ENCODE peak calls at places on chromosomes 12 and 14, in four cellular contexts. F, E, X and P are unnamed samples.

GRCh38 chr12:25830456-25830855 is 128.0 kb upstream of the RASSF8 start:
- DNase-seq in E (no peak), X (no peak), F (peak; percentile 95), P (no peak)

GRCh38 chr12:89160716-89161123 is 191.6 kb downstream of the DUSP6 start:
- DNase-seq in F (peak; percentile 92), X (no peak), E (no peak), P (no peak)

GRCh38 chr12:51863921-51864700 is 15.6 kb upstream of the FIGNL2 start:
- DNase-seq in F (peak; percentile 27), X (no peak), E (peak; percentile 92), P (peak; percentile 94)

GRCh38 chr14:104082807-104083206 is 2.7 kb upstream of the ASPG start:
- DNase-seq in E (no peak), X (no peak), F (no peak), P (no peak)

GRCh38 chr12:49809369-49810158 is 18.6 kb downstream of the NCKAP5L start:
- DNase-seq in X (no peak), E (peak; percentile 81), F (no peak), P (peak; percentile 66)

GRCh38 chr12:67137256-67137655 is 131.9 kb upstream of the CAND1 start:
- DNase-seq in F (peak; percentile 8), X (no peak), E (no peak), P (no peak)

GRCh38 chr12:18492372-18493025 is 231.2 kb downstream of the PIK3C2G start:
- DNase-seq in X (no peak), F (peak; percentile 50), E (no peak), P (no peak)

GRCh38 chr12:38555620-38556596 is 239.3 kb downstream of the ALG10B start:
- DNase-seq in E (no peak), X (no peak), F (no peak), P (peak; percentile 7)

GRCh38 chr12:34597548-34598351 is 575.5 kb downstream of the ALG10 start:
- DNase-seq in F (no peak), X (no peak), E (no peak), P (no peak)

GRCh38 chr12:128969480-128970055 is 116.3 kb downstream of the GLT1D1 start:
- DNase-seq in F (no peak), E (peak; percentile 88), X (peak; percentile 52), P (peak; percentile 69)

GRCh38 chr14:59870277-59871165 is at the start of gene RTN1:
- DNase-seq in F (peak; percentile 53), X (no peak), E (peak; percentile 87), P (peak; percentile 85)

GRCh38 chr14:24310666-24311604 is at the start of gene LTB4R:
- DNase-seq in X (peak; percentile 70), F (peak; percentile 93), E (no peak), P (peak; percentile 79)

DNA sequence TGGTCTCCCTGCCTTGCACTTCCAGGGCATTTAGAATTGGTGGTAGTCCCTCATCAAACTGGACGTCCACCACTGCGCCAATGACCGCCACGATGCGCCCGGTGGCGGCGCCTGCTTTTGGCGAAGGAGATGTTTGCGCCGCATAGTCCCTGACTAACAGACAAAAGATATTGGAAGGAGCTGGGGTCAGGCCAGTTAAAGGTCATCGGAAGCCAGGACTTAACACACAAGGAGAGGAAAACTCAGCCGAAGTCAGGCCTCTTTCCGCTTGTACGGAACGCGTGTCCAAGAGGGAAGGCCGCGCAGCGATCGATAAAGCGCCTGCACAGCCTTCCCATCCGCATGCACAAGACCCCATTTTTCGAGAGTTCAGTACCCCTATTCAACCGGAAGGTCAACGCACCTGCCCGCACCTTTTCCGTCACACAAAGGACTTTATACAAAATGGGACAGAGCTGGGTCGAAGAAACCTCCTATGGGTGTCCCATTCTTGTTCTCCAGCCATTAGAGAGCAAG is 525 bp downstream of the ATP5F1B start:
- DNase-seq in E (peak; percentile 46), F (peak; percentile 59), X (peak; percentile 40), P (peak; percentile 42)
- TF ChIP-seq EZH2phosphoT487 in E (no peak), F (no peak), X (no peak), P (no peak)

GRCh38 chr12:120532701-120533238 is 1.4 kb upstream of the RNF10 start:
- DNase-seq in F (no peak), X (no peak), E (no peak), P (no peak)

GRCh38 chr12:120528861-120529525 is at the start of gene COQ5:
- DNase-seq in X (peak; percentile 86), F (peak; percentile 96), E (peak; percentile 97), P (peak; percentile 97)

GRCh38 chr12:120534703-120535655 is 823 bp downstream of the RNF10 start:
- DNase-seq in X (peak; percentile 69), E (peak; percentile 78), F (peak; percentile 90), P (peak; percentile 67)

GRCh38 chr12:120534203-120534702 is at the start of gene RNF10:
- DNase-seq in E (peak; percentile 93), F (peak; percentile 89), X (peak; percentile 92), P (peak; percentile 95)

DNA sequence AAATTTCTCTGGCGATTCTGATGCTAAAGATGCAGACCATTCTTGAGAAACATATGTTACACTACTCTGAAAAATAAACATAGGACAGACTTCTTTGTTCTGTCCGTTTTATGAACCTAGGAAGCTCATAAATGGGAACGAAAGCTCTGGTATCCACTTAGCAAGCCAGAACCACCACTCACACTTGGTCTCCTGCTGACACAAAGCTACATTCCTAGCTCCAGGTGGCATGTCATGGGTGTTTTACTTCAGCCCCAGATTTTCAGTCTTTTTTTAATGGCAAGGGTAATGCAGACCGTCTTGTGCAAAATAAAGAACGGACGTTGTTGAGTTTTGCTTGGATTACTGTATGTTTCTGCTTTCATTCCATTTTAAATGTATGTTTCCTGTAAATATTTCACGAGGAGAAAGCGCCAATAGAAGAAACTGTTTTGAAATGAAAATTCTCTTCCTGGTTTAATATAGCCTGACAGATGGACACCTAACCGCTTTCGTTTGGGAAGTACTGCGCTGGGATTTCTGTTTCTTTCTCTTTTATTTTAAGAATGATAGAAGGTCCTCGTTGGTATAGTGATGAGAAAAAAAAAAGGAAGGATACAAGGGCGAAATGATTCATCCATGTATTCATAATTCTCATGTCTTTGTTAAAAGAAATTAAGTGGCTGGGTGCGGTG is 820 bp upstream of the COQ5 start:
- DNase-seq in X (peak; percentile 21), E (peak; percentile 48), F (peak; percentile 72), P (peak; percentile 65)
- TF ChIP-seq EZH2phosphoT487 in X (no peak), E (no peak), F (no peak), P (no peak)

GRCh38 chr12:124457287-124458219 is 109.9 kb downstream of the NCOR2 start:
- DNase-seq in F (peak; percentile 79), X (no peak), E (no peak), P (no peak)

GRCh38 chr12:124456133-124456651 is 111.2 kb downstream of the NCOR2 start:
- DNase-seq in X (no peak), E (no peak), F (no peak), P (no peak)

GRCh38 chr12:124455336-124455735 is 112.1 kb downstream of the NCOR2 start:
- DNase-seq in E (no peak), X (no peak), F (no peak), P (no peak)

GRCh38 chr12:124458220-124458991 is 109.0 kb downstream of the NCOR2 start:
- DNase-seq in X (no peak), E (no peak), F (no peak), P (no peak)

DNA sequence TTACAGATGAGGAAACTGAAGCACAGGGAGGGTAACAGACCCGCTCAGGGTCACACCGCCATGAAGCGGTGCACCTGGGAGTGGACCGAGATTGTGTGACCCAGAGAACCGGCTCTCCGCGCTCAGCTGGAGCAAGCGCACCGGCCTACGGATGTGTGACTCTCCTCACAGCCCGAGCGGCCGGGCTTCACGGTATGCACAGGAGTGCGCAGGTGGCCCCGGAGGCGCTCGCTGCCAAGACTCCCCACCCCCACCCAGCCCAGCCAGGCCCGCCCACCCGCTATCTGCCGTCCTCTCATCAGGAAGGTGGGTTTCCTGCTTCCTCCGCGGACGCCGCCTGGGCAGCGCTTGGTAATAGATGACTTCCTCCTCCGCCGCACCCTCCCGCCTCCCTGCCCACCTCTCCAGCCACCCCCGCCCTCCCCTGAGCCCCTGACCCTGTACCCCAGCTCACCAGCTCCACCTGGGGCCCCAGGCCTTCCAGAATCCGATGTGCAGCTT is 110.7 kb downstream of the NCOR2 start:
- DNase-seq in E (no peak), F (no peak), X (no peak), P (no peak)
- TF ChIP-seq EZH2phosphoT487 in E (no peak), F (no peak), X (no peak), P (no peak)

DNA sequence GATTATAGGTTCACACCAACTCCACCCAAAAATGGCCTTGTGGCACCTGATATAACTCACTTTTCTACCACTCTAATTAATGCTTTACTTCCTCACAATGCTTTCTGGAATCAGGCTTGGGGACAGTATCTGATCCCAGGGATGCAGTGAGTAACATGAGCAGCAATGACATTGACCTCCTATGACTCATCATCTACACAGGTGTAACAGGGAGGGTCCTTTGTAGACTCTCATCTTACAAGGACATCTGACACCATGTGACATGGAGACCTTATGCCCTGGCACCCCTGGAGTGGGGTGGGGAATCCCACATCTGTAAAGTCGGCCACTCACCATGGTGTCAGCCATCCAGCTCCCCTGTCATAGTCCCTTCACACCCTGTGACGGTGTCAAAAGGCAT is 586.4 kb downstream of the MED13L start:
- DNase-seq in F (no peak), X (no peak), E (no peak), P (no peak)
- TF ChIP-seq EZH2phosphoT487 in F (no peak), X (no peak), E (no peak), P (no peak)

DNA sequence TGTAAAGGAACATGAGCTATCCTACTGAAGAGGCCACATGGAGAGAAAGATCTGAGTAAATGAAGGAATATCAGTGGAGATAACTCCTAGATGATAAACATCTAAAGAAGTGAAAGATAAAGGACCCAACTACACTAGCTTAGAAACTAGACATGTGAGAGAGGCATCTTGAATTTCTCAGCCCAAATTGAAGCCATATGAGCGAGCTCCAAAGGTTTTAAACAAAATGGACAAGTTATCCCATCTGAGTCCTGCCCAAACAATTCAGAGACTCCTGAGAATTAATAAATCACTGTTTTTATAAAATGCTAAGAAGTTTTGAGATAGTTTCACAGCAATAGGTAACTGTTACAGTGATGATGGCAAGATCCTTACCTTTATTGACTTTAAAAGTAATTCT is 438.9 kb downstream of the NAV3 start:
- DNase-seq in X (no peak), E (no peak), F (no peak), P (no peak)
- TF ChIP-seq EZH2phosphoT487 in X (no peak), E (no peak), F (no peak), P (no peak)